ENCODE peak calls at places on chromosomes 1 and 21, in six cellular contexts. L is uterus; Q is effector memory CD8-positive, alpha-beta T cell; G is NAMALWA; D is T-helper 9 cell; A is iPS-NIHi11. W is an unnamed sample.

GRCh38 chr1:218878369-218878768 is 295.3 kb upstream of the LYPLAL1 start:
- DNase-seq in L (no peak), Q (no peak), G (no peak), D (no peak), A (no peak), W (no peak)

GRCh38 chr21:19999369-20000272 is 998.6 kb upstream of the NCAM2 start:
- DNase-seq in L (no peak), Q (no peak), G (no peak), D (no peak), A (no peak), W (no peak)

GRCh38 chr1:42680921-42681683 is 1.1 kb upstream of the YBX1 start:
- DNase-seq in L (no peak), Q (no peak), G (peak; percentile 68), D (no peak), A (no peak), W (peak; percentile 44)

GRCh38 chr1:209767706-209768105 is 11.9 kb downstream of the TRAF3IP3 start:
- DNase-seq in L (no peak), Q (no peak), G (no peak), D (no peak), A (no peak), W (no peak)

GRCh38 chr1:179814513-179814838 is 63.1 kb downstream of the TOR1AIP2 start:
- DNase-seq in L (no peak), Q (no peak), G (no peak), D (no peak), A (peak; percentile 80), W (no peak)

GRCh38 chr1:108830119-108831008 is 26.5 kb downstream of the AKNAD1 start:
- DNase-seq in L (peak; percentile 86), Q (no peak), G (no peak), D (no peak), A (no peak), W (no peak)

GRCh38 chr1:162612606-162613400 is 19.5 kb upstream of the DDR2 start:
- DNase-seq in L (peak; percentile 39), Q (no peak), G (no peak), D (no peak), A (no peak), W (no peak)

GRCh38 chr1:114024049-114024448 is 44.8 kb downstream of the OLFML3 start:
- DNase-seq in L (no peak), Q (no peak), G (no peak), D (no peak), A (peak; percentile 51), W (peak; percentile 68)

GRCh38 chr1:205370780-205371179 is 14.1 kb upstream of the KLHDC8A start:
- DNase-seq in L (no peak), Q (no peak), G (no peak), D (no peak), A (no peak), W (no peak)

GRCh38 chr1:228974296-228974695 is 239.0 kb downstream of the RHOU start:
- DNase-seq in L (no peak), Q (no peak), G (no peak), D (no peak), A (no peak), W (no peak)

GRCh38 chr21:42159560-42160110 is 59.3 kb upstream of the ABCG1 start:
- DNase-seq in L (no peak), Q (no peak), G (no peak), D (no peak), A (no peak), W (no peak)

GRCh38 chr1:226985239-226985838 is 45.2 kb downstream of the COQ8A start:
- DNase-seq in L (no peak), Q (no peak), G (no peak), D (no peak), A (no peak), W (no peak)

GRCh38 chr1:2840036-2840809 is 38.7 kb upstream of the TTC34 start:
- DNase-seq in L (no peak), Q (peak; percentile 37), G (peak; percentile 34), D (peak; percentile 44), A (no peak), W (peak; percentile 34)

GRCh38 chr1:1919304-1920056 is 401 bp upstream of the TMEM52 start:
- DNase-seq in L (peak; percentile 98), Q (peak; percentile 100), G (peak; percentile 100), D (peak; percentile 100), A (peak; percentile 99), W (peak; percentile 99)

GRCh38 chr1:36836196-36836883 is 198.0 kb downstream of the GRIK3 start:
- DNase-seq in L (no peak), Q (no peak), G (no peak), D (no peak), A (no peak), W (no peak)

GRCh38 chr1:53111073-53111556 is 31.3 kb downstream of the SLC1A7 start:
- DNase-seq in L (no peak), Q (no peak), G (no peak), D (no peak), A (no peak), W (no peak)

GRCh38 chr1:240027059-240027462 is 64.6 kb upstream of the FMN2 start:
- DNase-seq in L (no peak), Q (no peak), G (peak; percentile 64), D (no peak), A (peak; percentile 68), W (peak; percentile 57)

GRCh38 chr1:6065093-6065878 is 19.6 kb downstream of the KCNAB2 start:
- DNase-seq in L (no peak), Q (no peak), G (no peak), D (no peak), A (no peak), W (no peak)

GRCh38 chr1:24443241-24443656 is 27.6 kb downstream of the NIPAL3 start:
- DNase-seq in L (no peak), Q (no peak), G (no peak), D (no peak), A (peak; percentile 29), W (peak; percentile 33)

GRCh38 chr1:183247484-183247883 is 61.4 kb downstream of the LAMC2 start:
- DNase-seq in L (no peak), Q (no peak), G (no peak), D (no peak), A (no peak), W (no peak)

GRCh38 chr1:7264101-7264500 is 478.8 kb downstream of the CAMTA1 start:
- DNase-seq in L (no peak), Q (no peak), G (no peak), D (no peak), A (no peak), W (no peak)

GRCh38 chr1:207713529-207713928 is 38.3 kb upstream of the CD46 start:
- DNase-seq in L (no peak), Q (no peak), G (no peak), D (no peak), A (no peak), W (no peak)

GRCh38 chr1:101605878-101606277 is 369.1 kb downstream of the S1PR1 start:
- DNase-seq in L (no peak), Q (no peak), G (no peak), D (no peak), A (no peak), W (peak; percentile 28)

GRCh38 chr1:38567401-38567800 is 292.2 kb downstream of the RRAGC start:
- DNase-seq in L (no peak), Q (no peak), G (no peak), D (no peak), A (no peak), W (no peak)

W was measured in mesendoderm.